ENCODE peak calls at places on chromosomes 12 and 14, in five cellular contexts. V is ELR; U is Calu3; I is activated naive CD4-positive, alpha-beta T cell treated with Interleukin-2 at 50 U/mL for 16 hours; C is smooth muscle cell of the brain vasculature. Y is an unnamed sample.

GRCh38 chr14:103101964-103102688 is 7.6 kb downstream of the EXOC3L4 start:
- DNase-seq in V (no peak), U (no peak), I (no peak), C (no peak), Y (no peak)

GRCh38 chr12:84508943-84509342 is 403.7 kb downstream of the SLC6A15 start:
- DNase-seq in V (no peak), U (no peak), I (no peak), C (no peak), Y (no peak)

GRCh38 chr12:87025976-87026375 is 769.8 kb upstream of the MGAT4C start:
- DNase-seq in V (peak; percentile 19), U (no peak), I (no peak), C (no peak), Y (no peak)

GRCh38 chr14:76955575-76956252 is 72.8 kb downstream of the IRF2BPL start:
- DNase-seq in V (peak; percentile 88), U (no peak), I (peak; percentile 60), C (peak; percentile 31), Y (peak; percentile 83)

GRCh38 chr12:6947615-6948014 is 3.5 kb upstream of the PTPN6 start:
- DNase-seq in V (no peak), U (no peak), I (no peak), C (no peak), Y (no peak)

GRCh38 chr14:104924421-104925213 is at the start of gene PLD4:
- DNase-seq in V (peak; percentile 29), U (no peak), I (no peak), C (no peak), Y (no peak)

GRCh38 chr12:132505105-132505851 is 15.3 kb downstream of the FBRSL1 start:
- DNase-seq in V (no peak), U (no peak), I (no peak), C (no peak), Y (no peak)

GRCh38 chr12:93022603-93023340 is 93.7 kb upstream of the EEA1 start:
- DNase-seq in V (peak; percentile 40), U (no peak), I (no peak), C (no peak), Y (peak; percentile 19)

GRCh38 chr12:41743835-41744234 is 400.8 kb downstream of the GXYLT1 start:
- DNase-seq in V (peak; percentile 2), U (no peak), I (no peak), C (no peak), Y (peak; percentile 62)

GRCh38 chr12:53231859-53232640 is at the start of gene RARG:
- DNase-seq in V (peak; percentile 65), U (peak; percentile 78), I (peak; percentile 78), C (no peak), Y (peak; percentile 61)

GRCh38 chr12:39467432-39467870 is 24.5 kb upstream of the KIF21A start:
- DNase-seq in V (peak; percentile 6), U (no peak), I (no peak), C (no peak), Y (peak; percentile 9)

GRCh38 chr14:31926123-31926522 is 151.0 kb upstream of the ARHGAP5 start:
- DNase-seq in V (peak; percentile 76), U (no peak), I (peak; percentile 9), C (no peak), Y (peak; percentile 55)

GRCh38 chr14:55212611-55213010 is 21.2 kb upstream of the DLGAP5 start:
- DNase-seq in V (no peak), U (peak; percentile 35), I (no peak), C (no peak), Y (no peak)

Y was measured in HT1080.